ENCODE peak calls at places on chromosomes 13 and 19, in seven cellular contexts. E is IMR-90, O is neuronal stem cell, Q is H9, M is H1, T is mesenchymal stem cell, A is trophoblast cell. V is an unnamed sample.

GRCh38 chr13:35923347-35923746 is 207.8 kb downstream of the DCLK1 start:
- DNase-seq in A (peak), E (peak), T (peak), O (no peak), M (no peak), Q (no peak), V (no peak)

GRCh38 chr19:4083677-4084546 is 17.2 kb upstream of the ZBTB7A start:
- DNase-seq in T (no peak), A (peak), O (no peak), E (no peak), Q (peak), M (no peak), V (peak)

GRCh38 chr19:41995959-41996797 is 2.1 kb upstream of the ATP1A3 start:
- DNase-seq in M (no peak), Q (peak), T (no peak), A (no peak), O (peak), E (no peak), V (peak)

GRCh38 chr19:57949296-57949695 is 1.8 kb upstream of the ZNF256 start:
- DNase-seq in A (no peak), Q (no peak), E (no peak), M (no peak), T (no peak), O (no peak), V (no peak)

GRCh38 chr19:45568732-45569131 is 15.9 kb downstream of the OPA3 start:
- DNase-seq in E (peak), A (no peak), M (no peak), O (no peak), T (peak), Q (no peak), V (no peak)

GRCh38 chr19:45790942-45791341 is 1.7 kb downstream of the DMWD start:
- DNase-seq in A (no peak), Q (no peak), M (no peak), E (no peak), T (no peak), O (no peak), V (no peak)

GRCh38 chr19:41997851-41998229 is 3.8 kb upstream of the ATP1A3 start:
- DNase-seq in M (no peak), Q (peak), A (no peak), E (no peak), T (no peak), O (no peak), V (no peak)

GRCh38 chr13:30584332-30584731 is 33.4 kb upstream of the USPL1 start:
- DNase-seq in A (no peak), Q (no peak), E (no peak), T (no peak), M (no peak), O (no peak), V (no peak)

GRCh38 chr19:47363758-47364529 is 14.8 kb downstream of the DHX34 start:
- DNase-seq in A (no peak), E (peak), Q (peak), O (no peak), T (peak), M (no peak), V (peak)

GRCh38 chr13:74554581-74555290 is 420.5 kb upstream of the KLF12 start:
- DNase-seq in M (no peak), T (no peak), O (no peak), A (no peak), Q (no peak), E (no peak), V (no peak)

GRCh38 chr13:109892101-109892500 is 105.7 kb upstream of the IRS2 start:
- DNase-seq in E (no peak), M (no peak), Q (no peak), T (no peak), O (no peak), A (no peak), V (no peak)

GRCh38 chr13:24225930-24226329 is 65.4 kb downstream of the SPATA13 start:
- DNase-seq in M (no peak), E (no peak), A (no peak), Q (peak), O (no peak), T (no peak), V (peak)

GRCh38 chr13:33426131-33426530 is 140.6 kb upstream of the STARD13 start:
- DNase-seq in T (no peak), M (no peak), O (no peak), A (no peak), Q (no peak), E (no peak), V (no peak)

GRCh38 chr19:14555918-14556661 is 15.8 kb downstream of the NDUFB7 start:
- DNase-seq in E (peak), T (peak), O (no peak), Q (peak), A (peak), M (no peak), V (no peak)

GRCh38 chr19:50181121-50181520 is 18.0 kb upstream of the IZUMO2 start:
- DNase-seq in T (no peak), E (no peak), A (no peak), O (no peak), Q (no peak), M (no peak), V (no peak)

GRCh38 chr13:107456431-107456830 is 758.9 kb downstream of the LIG4 start:
- DNase-seq in E (no peak), A (no peak), T (no peak), Q (no peak), M (no peak), O (no peak), V (no peak)

GRCh38 chr19:56142897-56143434 is 1.9 kb downstream of the ZNF444 start:
- DNase-seq in A (no peak), Q (no peak), M (no peak), T (no peak), E (no peak), O (no peak), V (no peak)

GRCh38 chr19:56139847-56140582 is 1.1 kb upstream of the ZNF444 start:
- DNase-seq in A (no peak), T (peak), M (no peak), Q (no peak), E (no peak), O (no peak), V (no peak)

GRCh38 chr19:56140583-56141415 is at the start of gene ZNF444:
- DNase-seq in T (peak), O (peak), M (peak), E (peak), A (peak), Q (peak), V (peak)

GRCh38 chr19:56142087-56142787 is 1.1 kb downstream of the ZNF444 start:
- DNase-seq in Q (no peak), M (no peak), T (no peak), A (peak), O (no peak), E (no peak), V (no peak)

DNA sequence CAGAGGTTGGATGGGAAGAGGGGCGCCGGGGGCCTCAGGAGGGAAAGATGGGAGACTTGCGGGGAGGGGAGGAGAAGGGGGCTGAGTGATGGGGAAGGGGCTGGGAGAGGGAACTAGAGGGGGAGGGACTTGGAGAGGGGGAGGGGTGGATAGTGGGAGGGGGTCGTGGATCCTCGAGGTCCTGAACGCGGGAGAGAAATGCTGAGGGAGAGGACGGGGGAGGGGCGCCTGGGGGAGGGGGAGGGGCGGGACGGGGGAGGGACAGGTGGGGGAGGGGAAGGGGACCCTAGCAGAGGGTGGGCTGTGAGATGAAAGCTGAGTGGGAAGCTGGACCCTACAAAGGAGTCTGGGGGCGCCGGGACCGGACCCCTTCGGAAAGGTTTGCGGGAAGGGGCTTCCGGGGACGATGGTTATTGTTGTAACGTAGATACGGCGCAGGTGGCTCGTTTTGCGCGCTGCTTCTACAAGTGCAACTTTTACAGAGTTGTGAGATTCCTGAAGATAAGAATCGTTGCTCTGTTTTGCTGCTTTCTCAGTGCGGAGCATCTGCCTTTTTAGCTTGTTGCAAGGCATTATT is 417 bp downstream of the ZNF444 start:
- DNase-seq in Q (no peak), E (no peak), T (peak), A (peak), M (no peak), O (no peak), V (peak)
- H2BK120ac ChIP-seq in Q (no peak), E (no peak), T (no peak), A (peak), M (no peak), O (no peak), V (peak)

DNA sequence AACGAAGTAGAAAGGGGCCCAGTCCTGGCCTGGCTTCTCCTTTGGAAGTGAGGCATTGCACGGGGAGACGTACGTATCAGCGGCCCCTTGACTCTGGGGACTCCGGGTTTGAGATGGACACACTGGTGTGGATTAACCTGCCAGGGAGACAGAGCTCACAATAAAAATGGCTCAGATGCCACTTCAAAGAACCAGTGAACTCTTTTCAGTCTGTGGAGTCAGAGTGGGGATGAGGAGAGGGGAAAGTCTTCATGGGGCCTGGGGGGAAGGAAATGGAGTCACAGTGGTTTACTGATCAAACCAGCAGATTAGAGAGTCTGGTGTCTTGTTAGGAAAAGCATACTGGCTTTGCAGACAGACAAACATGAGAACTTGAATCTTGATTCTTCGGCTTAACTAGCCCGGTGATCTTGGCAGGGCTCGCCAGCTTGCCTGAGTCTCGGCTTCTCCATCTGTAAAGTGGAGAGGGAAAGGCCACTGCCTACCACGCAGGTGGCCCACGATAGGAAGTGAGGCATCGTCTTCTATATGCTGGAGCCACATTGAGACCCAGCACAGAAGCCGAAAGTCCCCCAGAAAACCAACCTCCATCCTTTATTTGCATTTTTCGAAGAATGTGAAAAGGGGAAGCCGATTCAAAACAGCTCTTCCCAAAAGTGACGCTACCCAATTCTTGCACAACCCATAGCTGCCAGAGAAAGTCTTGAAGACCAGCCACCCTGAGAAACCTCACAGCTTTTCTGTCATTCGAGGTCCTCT is at the start of gene FFAR1:
- DNase-seq in O (no peak), E (no peak), M (no peak), Q (peak), T (no peak), A (peak), V (no peak)
- H2BK120ac ChIP-seq in O (no peak), E (no peak), M (no peak), Q (no peak), T (no peak), A (no peak), V (no peak)

DNA sequence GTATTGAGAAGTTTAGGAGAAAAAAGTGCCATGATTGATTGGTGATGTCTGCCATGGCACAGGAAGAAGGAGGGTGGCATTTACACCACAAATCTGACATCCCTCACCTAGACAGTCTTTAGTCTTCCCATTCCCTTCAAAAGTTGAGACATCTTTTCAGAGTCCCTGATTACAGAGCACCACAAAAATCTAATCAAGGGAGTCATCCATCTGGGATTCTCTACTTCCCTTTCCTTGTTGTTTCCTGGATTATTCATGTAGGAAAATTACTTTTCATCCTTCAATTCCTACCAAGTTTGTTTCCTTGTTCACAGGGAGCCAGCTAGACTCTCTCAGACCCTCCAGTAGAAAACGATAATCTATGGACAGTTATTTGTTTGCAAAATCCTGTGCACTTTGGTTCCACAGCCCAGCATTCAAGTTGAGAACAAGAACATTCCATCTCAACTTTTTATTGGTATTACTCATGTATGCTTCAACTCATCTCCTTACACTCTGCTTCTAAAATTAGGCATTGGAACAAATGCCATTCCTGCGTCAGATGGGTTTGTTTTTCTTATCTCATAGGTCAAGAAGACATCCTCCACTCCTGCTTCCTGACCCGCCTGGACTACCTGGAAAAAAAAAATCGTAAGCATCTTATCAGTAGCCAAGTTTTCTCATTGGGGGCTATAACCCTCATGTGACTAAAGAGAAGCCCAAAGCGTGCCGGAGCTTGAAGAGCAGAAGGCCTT is 259.9 kb downstream of the FOXO1 start:
- DNase-seq in T (peak), A (peak), E (peak), O (no peak), M (no peak), Q (no peak), V (no peak)
- H2BK120ac ChIP-seq in T (no peak), A (no peak), E (peak), O (no peak), M (no peak), Q (no peak), V (no peak)

GRCh38 chr13:59208405-59209195 is 955.1 kb downstream of the DIAPH3 start:
- DNase-seq in O (no peak), T (no peak), Q (no peak), A (no peak), M (no peak), E (no peak), V (no peak)

DNA sequence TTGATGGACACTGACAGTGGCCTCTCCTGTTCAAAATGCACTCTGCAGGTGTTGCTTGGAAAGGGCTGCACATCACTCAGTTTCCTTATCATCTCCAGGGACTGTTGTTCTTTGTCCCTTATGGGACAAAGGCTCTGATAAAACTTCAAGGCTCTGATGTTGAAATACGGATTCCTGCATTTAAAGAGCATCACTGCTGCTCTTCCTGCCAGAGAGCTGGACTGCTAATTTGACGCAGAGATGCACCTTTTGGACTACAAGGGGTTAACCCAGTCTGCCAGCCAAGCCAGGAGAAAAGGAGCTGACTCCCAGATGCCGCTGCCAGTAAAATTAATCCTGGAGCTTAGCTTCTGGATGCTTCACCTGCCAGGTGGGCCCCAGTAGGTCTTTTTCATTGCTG is 952.1 kb downstream of the DIAPH3 start:
- DNase-seq in M (no peak), A (no peak), Q (no peak), O (no peak), T (no peak), E (no peak), V (no peak)
- H2BK120ac ChIP-seq in M (no peak), A (no peak), Q (no peak), O (no peak), T (no peak), E (no peak), V (no peak)

GRCh38 chr13:89897681-89898080 is 1449.8 kb upstream of the MIR17HG start:
- DNase-seq in T (no peak), E (no peak), O (no peak), A (no peak), M (no peak), Q (no peak), V (no peak)
- H2BK120ac ChIP-seq in T (no peak), E (no peak), O (no peak), A (no peak), M (no peak), Q (no peak), V (no peak)

DNA sequence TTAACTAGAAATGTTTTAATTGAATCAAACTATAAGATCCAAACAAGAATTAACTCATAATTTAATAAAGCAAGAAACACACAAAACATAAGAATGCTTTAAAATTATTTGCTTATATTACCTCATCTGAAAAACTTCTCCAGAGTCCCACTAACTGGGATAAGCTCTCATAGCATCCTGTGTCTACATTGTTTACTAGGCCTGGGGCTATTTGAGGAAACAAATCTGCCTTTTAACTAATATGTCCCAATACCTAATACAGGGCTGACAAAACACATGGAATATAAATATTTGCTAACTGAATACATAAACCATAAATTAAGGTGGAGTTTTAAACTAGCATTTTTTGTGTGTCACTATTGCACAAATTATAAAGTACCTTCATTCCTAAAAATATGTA is 1399.8 kb upstream of the SLC10A2 start:
- DNase-seq in E (no peak), O (no peak), A (no peak), Q (no peak), T (peak), M (no peak), V (peak)
- H2BK120ac ChIP-seq in E (no peak), O (no peak), A (no peak), Q (no peak), T (no peak), M (no peak), V (no peak)

V was measured in mesendoderm.